ENCODE peak calls at places on chromosome X, in seven cellular contexts. R is HL-60, H is Panc1, C is HepG2, X is left ventricle myocardium inferior, Q is mesenchymal stem cell, Y is astrocyte. U is an unnamed sample.

GRCh38 chrX:65644621-65645287 is 22.7 kb upstream of the MSN start:
- DNase-seq in R (no peak), H (no peak), C (no peak), X (peak; percentile 82), Q (peak; percentile 49), Y (peak; percentile 81), U (peak; percentile 33)

GRCh38 chrX:136170109-136170800 is 22.9 kb downstream of the FHL1 start:
- DNase-seq in R (no peak), H (no peak), C (no peak), X (peak; percentile 24), Q (peak; percentile 78), Y (peak; percentile 23), U (no peak)

GRCh38 chrX:110384490-110384889 is 25.8 kb downstream of the RTL9 start:
- DNase-seq in R (no peak), H (no peak), C (no peak), X (no peak), Q (peak; percentile 77), Y (peak; percentile 66), U (no peak)

GRCh38 chrX:40933132-40934078 is 151.8 kb upstream of the USP9X start:
- DNase-seq in R (no peak), H (no peak), C (no peak), X (no peak), Q (peak; percentile 70), Y (peak; percentile 68), U (no peak)

GRCh38 chrX:119647552-119648420 is 41.6 kb upstream of the NKRF start:
- DNase-seq in R (no peak), H (no peak), C (no peak), X (no peak), Q (no peak), Y (no peak), U (no peak)

GRCh38 chrX:42678133-42678532 is 99.8 kb downstream of the PPP1R2C start:
- DNase-seq in R (no peak), H (no peak), C (no peak), X (no peak), Q (peak; percentile 3), Y (no peak), U (no peak)

GRCh38 chrX:40171513-40172168 is 73.9 kb upstream of the BCOR start:
- DNase-seq in R (no peak), H (no peak), C (no peak), X (no peak), Q (peak; percentile 86), Y (peak; percentile 35), U (no peak)

GRCh38 chrX:105190252-105190853 is 30.1 kb downstream of the TEX13A start:
- DNase-seq in R (no peak), H (peak; percentile 36), C (no peak), X (no peak), Q (peak; percentile 32), Y (peak; percentile 2), U (no peak)

GRCh38 chrX:3384330-3384729 is 37.9 kb upstream of the MXRA5 start:
- DNase-seq in R (no peak), H (no peak), C (no peak), X (no peak), Q (no peak), Y (peak; percentile 84), U (no peak)

GRCh38 chrX:10631416-10632145 is 11.2 kb upstream of the MID1 start:
- DNase-seq in R (no peak), H (no peak), C (no peak), X (no peak), Q (no peak), Y (no peak), U (no peak)

GRCh38 chrX:118455013-118455412 is 40.6 kb upstream of the DOCK11 start:
- DNase-seq in R (no peak), H (no peak), C (no peak), X (no peak), Q (no peak), Y (no peak), U (no peak)

GRCh38 chrX:155246748-155247147 is 17.5 kb downstream of the RAB39B start:
- DNase-seq in R (no peak), H (no peak), C (no peak), X (no peak), Q (peak; percentile 1), Y (no peak), U (no peak)

GRCh38 chrX:49155900-49156837 is 6.4 kb upstream of the MAGIX start:
- DNase-seq in R (no peak), H (no peak), C (no peak), X (peak; percentile 91), Q (peak; percentile 91), Y (peak; percentile 79), U (no peak)

GRCh38 chrX:101973066-101973465 is 41.2 kb upstream of the ZMAT1 start:
- DNase-seq in R (no peak), H (no peak), C (no peak), X (no peak), Q (no peak), Y (no peak), U (no peak)

GRCh38 chrX:63718010-63718694 is 66.9 kb downstream of the ARHGEF9 start:
- DNase-seq in R (no peak), H (no peak), C (no peak), X (no peak), Q (no peak), Y (no peak), U (no peak)

GRCh38 chrX:104347860-104348259 is 93.1 kb upstream of the ESX1 start:
- DNase-seq in R (no peak), H (no peak), C (no peak), X (no peak), Q (peak; percentile 88), Y (peak; percentile 48), U (no peak)

GRCh38 chrX:40030205-40030604 is 67.6 kb downstream of the BCOR start:
- DNase-seq in R (no peak), H (no peak), C (no peak), X (no peak), Q (no peak), Y (no peak), U (no peak)

GRCh38 chrX:141669689-141670088 is 28.9 kb downstream of the SPANXD start:
- DNase-seq in R (no peak), H (no peak), C (no peak), X (no peak), Q (no peak), Y (peak; percentile 39), U (no peak)

GRCh38 chrX:113651306-113651705 is 810.7 kb upstream of the AMOT start:
- DNase-seq in R (no peak), H (no peak), C (no peak), X (no peak), Q (no peak), Y (no peak), U (no peak)

GRCh38 chrX:40108084-40108958 is 10.6 kb upstream of the BCOR start:
- DNase-seq in R (no peak), H (no peak), C (peak; percentile 74), X (peak; percentile 42), Q (peak; percentile 77), Y (no peak), U (no peak)

GRCh38 chrX:71997320-71997719 is 86.7 kb downstream of the NHSL2 start:
- DNase-seq in R (no peak), H (no peak), C (no peak), X (no peak), Q (no peak), Y (no peak), U (no peak)

GRCh38 chrX:47218920-47219815 is 687 bp downstream of the CDK16 start:
- DNase-seq in R (no peak), H (no peak), C (no peak), X (peak; percentile 38), Q (no peak), Y (no peak), U (no peak)

GRCh38 chrX:47216393-47216925 is 2.0 kb upstream of the CDK16 start:
- DNase-seq in R (no peak), H (no peak), C (no peak), X (no peak), Q (no peak), Y (no peak), U (no peak)

GRCh38 chrX:47218280-47218919 is at the start of gene CDK16:
- DNase-seq in R (peak; percentile 68), H (no peak), C (peak; percentile 63), X (peak; percentile 70), Q (peak; percentile 81), Y (peak; percentile 73), U (no peak)

GRCh38 chrX:47217852-47218279 is 615 bp upstream of the CDK16 start:
- DNase-seq in R (peak; percentile 92), H (peak; percentile 97), C (peak; percentile 94), X (peak; percentile 96), Q (peak; percentile 98), Y (peak; percentile 97), U (peak; percentile 96)

GRCh38 chrX:47217121-47217851 is 1.2 kb upstream of the CDK16 start:
- DNase-seq in R (no peak), H (no peak), C (peak; percentile 44), X (peak; percentile 21), Q (peak; percentile 87), Y (peak; percentile 59), U (no peak)
- H3K4me3 ChIP-seq in R (peak overlapping the region; percentile 5), H (peak overlapping the region; percentile 10), C (peak overlapping the region; percentile 54), X (peak overlapping the region; percentile 83), Q (peak overlapping the region; percentile 87), Y (no peak overlapping the region), U (peak overlapping the region; percentile 25)

DNA sequence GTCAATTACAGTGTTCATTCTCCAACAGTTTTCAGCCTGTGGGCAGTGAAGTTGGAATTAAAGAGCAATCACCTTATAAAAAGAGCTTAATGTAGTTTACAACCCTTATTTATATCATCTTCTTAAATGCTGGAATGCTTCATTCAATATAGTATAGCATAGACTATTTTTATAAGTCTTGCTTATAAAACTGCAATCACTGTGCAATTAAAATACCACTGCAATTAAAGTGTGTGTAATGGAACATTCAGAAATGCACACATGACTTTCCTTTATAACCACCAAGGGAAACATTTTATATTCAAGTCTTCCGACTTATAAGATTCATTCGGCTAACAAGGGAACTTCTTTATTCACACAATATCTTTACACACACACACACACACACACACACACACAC is 16.4 kb upstream of the DCAF8L1 start:
- DNase-seq in R (no peak), H (no peak), C (no peak), X (no peak), Q (no peak), Y (no peak), U (no peak)
- H3K27me3 ChIP-seq in R (no peaks in the 10 kb centered on the region), H (no peaks in the 10 kb centered on the region), C (no peaks in the 10 kb centered on the region), X (no peaks in the 10 kb centered on the region), Q (no peaks in the 10 kb centered on the region), Y (no peaks in the 10 kb centered on the region), U (no peaks in the 10 kb centered on the region)

DNA sequence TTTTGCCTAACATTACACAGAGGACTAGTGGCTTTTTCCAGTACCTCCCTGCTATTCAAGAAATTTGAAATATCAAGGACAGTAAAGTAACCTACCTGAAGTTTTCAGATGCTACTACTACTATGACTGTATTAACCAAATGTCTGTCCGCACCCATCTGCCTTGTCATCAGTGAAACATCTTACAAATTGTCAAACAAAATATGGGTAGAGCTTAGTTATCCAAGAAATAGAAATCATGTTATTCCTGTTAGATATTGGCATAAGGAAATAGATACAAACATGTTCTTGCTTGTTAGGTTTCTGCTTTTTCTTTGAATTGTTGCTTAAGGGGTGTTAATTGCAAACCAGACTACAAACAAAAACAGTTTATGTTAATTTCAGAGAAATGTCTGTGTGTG is 63.9 kb downstream of the PLS3 start:
- DNase-seq in R (no peak), H (no peak), C (no peak), X (no peak), Q (no peak), Y (no peak), U (no peak)
- H3K27ac ChIP-seq in R (no peak overlapping the region), H (no peak overlapping the region), C (no peak overlapping the region), X (peak overlapping the region; percentile 71), Q (no peak overlapping the region), Y (peak overlapping the region; percentile 76), U (no peak overlapping the region)

DNA sequence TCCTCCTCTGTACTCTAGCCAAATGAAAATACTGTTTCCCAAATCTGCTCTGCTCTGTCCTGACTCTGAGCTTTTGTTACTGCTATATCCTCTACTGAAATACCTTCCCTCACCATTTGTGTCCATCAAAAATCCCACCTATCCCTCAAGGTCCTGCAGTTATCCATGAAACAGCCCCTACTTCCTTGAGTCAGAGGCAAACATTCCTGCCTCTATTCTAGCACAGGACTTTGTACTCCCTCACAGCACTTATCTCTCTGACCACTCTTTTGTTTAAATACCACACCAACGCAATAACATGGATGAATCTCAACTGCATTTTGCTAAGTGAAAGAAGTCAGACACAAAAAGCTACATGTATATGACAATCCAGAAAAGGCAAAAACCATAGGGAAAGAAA is 10.5 kb upstream of the RNF128 start:
- DNase-seq in R (no peak), H (no peak), C (peak; percentile 89), X (no peak), Q (no peak), Y (no peak), U (no peak)
- H3K4me3 ChIP-seq in R (no peak overlapping the region), H (no peak overlapping the region), C (peak overlapping the region; percentile 23), X (no peak overlapping the region), Q (no peak overlapping the region), Y (no peak overlapping the region), U (no peak overlapping the region)